ENCODE peak calls at places on chromosome 6, in five cellular contexts. V is EH; S is COLO829; G is activated naive CD8-positive, alpha-beta T cell treated with anti-CD3 and anti-CD28 coated beads, Interleukin-2, amount 50 U/mL, for 24 hours; Y is activated gamma-delta T cell treated with Interleukin-2 at 50 U/mL for 16 hours. J is an unnamed sample.

GRCh38 chr6:170152989-170153388 is 137.9 kb downstream of the DLL1 start:
- DNase-seq in S (no peak), V (no peak), Y (no peak), G (no peak), J (no peak)

GRCh38 chr6:132204606-132205005 is 196.7 kb downstream of the MOXD1 start:
- DNase-seq in V (peak), G (no peak), Y (no peak), S (no peak), J (no peak)

GRCh38 chr6:126040826-126041225 is 54.5 kb downstream of the TRMT11 start:
- DNase-seq in S (no peak), Y (no peak), V (peak), G (no peak), J (no peak)

GRCh38 chr6:5261545-5262109 is 314 bp downstream of the FARS2 start:
- DNase-seq in V (no peak), G (no peak), S (no peak), Y (no peak), J (no peak)

GRCh38 chr6:90039911-90040310 is 145.6 kb downstream of the GJA10 start:
- DNase-seq in Y (no peak), V (peak), S (no peak), G (no peak), J (no peak)

GRCh38 chr6:150723857-150724256 is 124.2 kb downstream of the PLEKHG1 start:
- DNase-seq in G (no peak), V (peak), S (no peak), Y (no peak), J (peak)

GRCh38 chr6:150666071-150666470 is 66.4 kb downstream of the PLEKHG1 start:
- DNase-seq in G (no peak), V (no peak), S (no peak), Y (no peak), J (no peak)

GRCh38 chr6:41239467-41240159 is 11.5 kb downstream of the TREML4 start:
- DNase-seq in S (no peak), V (no peak), Y (no peak), G (no peak), J (no peak)

GRCh38 chr6:4133941-4134838 is 1.2 kb downstream of the ECI2 start:
- DNase-seq in V (peak), G (peak), Y (peak), S (no peak), J (peak)

GRCh38 chr6:23212398-23212797 is 643.0 kb downstream of the HDGFL1 start:
- DNase-seq in V (no peak), Y (no peak), G (no peak), S (no peak), J (no peak)

GRCh38 chr6:133945158-133945557 is 7.9 kb upstream of the TBPL1 start:
- DNase-seq in S (no peak), V (peak), Y (no peak), G (no peak), J (peak)

GRCh38 chr6:24240943-24241342 is 114.9 kb downstream of the NRSN1 start:
- DNase-seq in S (no peak), V (no peak), G (no peak), Y (no peak), J (no peak)

GRCh38 chr6:114007451-114007953 is 36.6 kb upstream of the HDAC2 start:
- DNase-seq in G (no peak), V (no peak), Y (peak), S (no peak), J (no peak)